ENCODE peak calls at places on chromosomes 4 and X, in eight cellular contexts. A is fibroblast of the aortic adventitia, Z is GM12865, Y is A673, G is cardiac fibroblast, L is endodermal cell, R is breast epithelium, Q is left ventricle myocardium inferior. N is an unnamed sample.

GRCh38 chr4:84965558-84966381 is 720 bp downstream of the WDFY3 start:
- DNase-seq in A (peak; percentile 31), Z (peak; percentile 18), Y (peak; percentile 49), G (peak; percentile 42), L (peak; percentile 86), R (no peak), Q (peak; percentile 48), N (no peak)

GRCh38 chrX:48616575-48616974 is 19.3 kb downstream of the WDR13 start:
- DNase-seq in A (no peak), Z (no peak), Y (no peak), G (no peak), L (no peak), R (no peak), Q (no peak), N (no peak)

GRCh38 chr4:184288451-184289178 is 70.9 kb upstream of the ENPP6 start:
- DNase-seq in A (no peak), Z (peak; percentile 90), Y (no peak), G (no peak), L (no peak), R (no peak), Q (no peak), N (peak; percentile 87)

GRCh38 chrX:22660756-22661155 is 339.0 kb upstream of the DDX53 start:
- DNase-seq in A (peak; percentile 60), Z (no peak), Y (no peak), G (no peak), L (no peak), R (no peak), Q (no peak), N (no peak)

GRCh38 chr4:1242506-1243450 is 6.2 kb downstream of the CTBP1 start:
- DNase-seq in A (no peak), Z (no peak), Y (no peak), G (no peak), L (peak; percentile 38), R (peak; percentile 25), Q (peak; percentile 10), N (no peak)

GRCh38 chr4:2076908-2077534 is 17.9 kb downstream of the NAT8L start:
- DNase-seq in A (no peak), Z (no peak), Y (no peak), G (no peak), L (peak; percentile 36), R (peak; percentile 37), Q (no peak), N (no peak)

GRCh38 chr4:164212714-164213113 is 541.2 kb upstream of the SMIM31 start:
- DNase-seq in A (no peak), Z (no peak), Y (no peak), G (no peak), L (no peak), R (no peak), Q (no peak), N (no peak)

GRCh38 chr4:7879127-7879526 is 60.5 kb downstream of the AFAP1 start:
- DNase-seq in A (no peak), Z (no peak), Y (no peak), G (no peak), L (peak; percentile 14), R (no peak), Q (no peak), N (no peak)

GRCh38 chrX:7552758-7553157 is 290.2 kb upstream of the VCX start:
- DNase-seq in A (no peak), Z (no peak), Y (no peak), G (peak; percentile 0), L (no peak), R (no peak), Q (no peak), N (no peak)
- TF ChIP-seq CTCF in A (no peak), Z (no peak), Y (no peak), G (no peak), L (peak; percentile 67), R (no peak), Q (no peak), N (no peak)

DNA sequence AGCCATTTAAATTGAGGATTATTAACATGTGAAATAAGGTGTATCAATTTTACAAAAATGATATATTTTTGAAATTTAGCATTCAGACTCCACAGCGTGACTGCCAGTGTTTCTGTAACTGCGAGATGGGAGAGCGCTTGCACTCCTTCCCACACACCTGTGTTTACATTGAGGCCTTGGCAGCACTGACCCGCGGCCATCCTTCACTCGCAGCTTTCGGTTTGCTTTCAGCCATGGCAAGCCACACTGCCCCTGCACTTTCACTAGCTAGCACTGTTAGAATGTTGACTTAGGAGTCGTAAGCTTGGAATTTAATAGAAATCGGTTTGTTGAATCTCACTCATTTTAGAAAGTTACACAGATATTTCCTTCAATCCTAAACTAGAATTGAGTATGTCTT is 136.2 kb downstream of the CFAP299 start:
- DNase-seq in A (no peak), Z (peak; percentile 3), Y (no peak), G (no peak), L (peak; percentile 83), R (peak; percentile 60), Q (no peak), N (no peak)
- H3K4me3 ChIP-seq in A (peak overlapping the region; percentile 19), Z (no peak overlapping the region), Y (no peak overlapping the region), G (no peak overlapping the region), L (no peak overlapping the region), R (peak overlapping the region; percentile 52), Q (no peak overlapping the region), N (no peak overlapping the region)

GRCh38 chrX:65196758-65197371 is 220.6 kb upstream of the ZC4H2 start:
- DNase-seq in A (no peak), Z (peak; percentile 0), Y (no peak), G (no peak), L (peak; percentile 92), R (no peak), Q (no peak), N (no peak)
- TF ChIP-seq CTCF in A (no peak), Z (no peak), Y (no peak), G (no peak), L (peak; percentile 73), R (no peak), Q (no peak), N (no peak)

DNA sequence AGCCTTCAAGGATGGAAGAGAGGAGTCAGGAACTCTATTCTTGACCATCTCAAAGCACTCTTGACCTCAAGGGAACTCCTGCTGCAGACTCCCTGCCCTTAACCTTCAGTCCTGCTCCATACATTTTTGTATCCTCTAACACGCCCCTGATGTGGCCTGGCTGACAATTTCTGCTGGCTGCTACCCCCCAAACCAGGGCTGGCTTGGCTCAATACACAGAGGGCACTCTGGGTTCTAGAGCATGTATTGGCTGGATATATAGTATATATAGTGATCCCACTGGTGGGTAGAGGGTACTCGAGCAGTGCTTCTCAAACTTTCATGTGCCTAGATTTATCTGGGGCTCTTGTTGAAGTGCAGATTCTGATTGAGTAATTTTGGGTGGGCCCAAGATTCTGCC is 101.9 kb downstream of the SMIM20 start:
- DNase-seq in A (no peak), Z (no peak), Y (no peak), G (no peak), L (no peak), R (no peak), Q (no peak), N (no peak)
- H3K4me3 ChIP-seq in A (no peak overlapping the region), Z (no peak overlapping the region), Y (no peak overlapping the region), G (no peak overlapping the region), L (no peak overlapping the region), R (no peak overlapping the region), Q (no peak overlapping the region), N (no peak overlapping the region)

DNA sequence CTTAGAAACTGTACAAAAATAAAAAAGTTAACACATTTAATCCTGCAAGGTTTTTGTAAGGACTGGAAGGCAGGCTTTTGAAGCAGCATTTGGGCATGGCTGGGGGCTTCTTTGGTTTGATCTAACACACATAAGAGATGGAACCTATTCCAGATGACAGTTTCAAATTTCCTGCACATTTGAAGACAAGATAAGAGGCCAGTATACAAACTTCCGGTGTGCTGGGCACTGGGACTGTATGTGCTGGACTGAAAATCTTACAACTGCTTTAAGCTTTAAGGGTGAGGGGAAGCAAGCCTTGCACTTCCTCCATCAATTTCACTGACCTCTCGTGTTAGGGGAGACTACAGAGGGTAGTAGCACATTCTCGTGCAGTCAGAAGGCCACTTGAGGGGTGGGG is 122.9 kb downstream of the AMMECR1 start:
- DNase-seq in A (no peak), Z (no peak), Y (no peak), G (no peak), L (no peak), R (no peak), Q (no peak), N (no peak)
- TF ChIP-seq CTCF in A (no peak), Z (no peak), Y (no peak), G (no peak), L (no peak), R (no peak), Q (no peak), N (no peak)

GRCh38 chrX:125203737-125204578 is 115.7 kb upstream of the TEX13C start:
- DNase-seq in A (no peak), Z (no peak), Y (peak; percentile 92), G (peak; percentile 1), L (peak; percentile 75), R (no peak), Q (peak; percentile 32), N (no peak)

GRCh38 chrX:125205918-125206665 is 113.6 kb upstream of the TEX13C start:
- DNase-seq in A (no peak), Z (no peak), Y (peak; percentile 80), G (no peak), L (peak; percentile 74), R (no peak), Q (peak; percentile 12), N (no peak)

GRCh38 chrX:125202486-125203378 is 116.9 kb upstream of the TEX13C start:
- DNase-seq in A (no peak), Z (no peak), Y (peak; percentile 54), G (no peak), L (no peak), R (no peak), Q (peak; percentile 9), N (no peak)

GRCh38 chrX:125205084-125205917 is 114.4 kb upstream of the TEX13C start:
- DNase-seq in A (no peak), Z (peak; percentile 17), Y (peak; percentile 95), G (peak; percentile 9), L (peak; percentile 88), R (no peak), Q (peak; percentile 49), N (no peak)

GRCh38 chrX:125203379-125203736 is 116.3 kb upstream of the TEX13C start:
- DNase-seq in A (no peak), Z (no peak), Y (peak; percentile 17), G (no peak), L (peak; percentile 70), R (no peak), Q (peak; percentile 10), N (no peak)
- H3K4me3 ChIP-seq in A (no peak overlapping the region), Z (no peak overlapping the region), Y (peak overlapping the region; percentile 72), G (no peak overlapping the region), L (peak overlapping the region; percentile 77), R (peak overlapping the region; percentile 61), Q (peak overlapping the region; percentile 58), N (no peak overlapping the region)